ENCODE peak calls at places on chromosomes 3 and 15, in nine cellular contexts. L, F, O, X, M, R, N, Y and E are unnamed samples.

GRCh38 chr3:16789344-16790100 is 95.2 kb upstream of the PLCL2 start:
- DNase-seq in Y (no peak), X (no peak), L (no peak), O (no peak), R (no peak), F (no peak), N (no peak), M (no peak), E (no peak)

GRCh38 chr3:125325746-125326145 is 49.4 kb downstream of the ZNF148 start:
- DNase-seq in M (no peak), R (no peak), L (no peak), N (no peak), Y (no peak), F (no peak), O (no peak), X (no peak), E (no peak)

GRCh38 chr3:142028174-142028833 is 121.0 kb downstream of the TFDP2 start:
- DNase-seq in N (no peak), O (peak; percentile 86), L (peak; percentile 44), X (no peak), Y (peak; percentile 92), F (no peak), M (peak; percentile 90), R (peak; percentile 90), E (no peak)

GRCh38 chr3:33687406-33688010 is 30.5 kb downstream of the CLASP2 start:
- DNase-seq in N (no peak), L (no peak), R (peak; percentile 69), Y (peak; percentile 76), X (no peak), F (no peak), M (peak; percentile 55), O (peak; percentile 47), E (no peak)

GRCh38 chr3:100710355-100711198 is 1.3 kb downstream of the TFG start:
- DNase-seq in O (peak; percentile 83), M (peak; percentile 77), R (peak; percentile 83), X (no peak), Y (peak; percentile 86), N (no peak), L (peak; percentile 20), F (no peak), E (no peak)

GRCh38 chr3:184235381-184236032 is 6.1 kb downstream of the VWA5B2 start:
- DNase-seq in L (no peak), F (no peak), N (no peak), O (no peak), R (no peak), M (no peak), Y (no peak), X (no peak), E (no peak)

GRCh38 chr3:117628896-117629295 is 919.3 kb downstream of the TUSC7 start:
- DNase-seq in X (no peak), L (no peak), N (no peak), Y (peak; percentile 97), R (peak; percentile 80), M (peak; percentile 92), O (peak; percentile 53), F (no peak), E (peak; percentile 32)

GRCh38 chr3:173730391-173730790 is 332.8 kb downstream of the NLGN1 start:
- DNase-seq in L (no peak), N (no peak), X (no peak), O (no peak), Y (peak; percentile 41), M (peak; percentile 25), R (no peak), F (no peak), E (no peak)

GRCh38 chr15:58923696-58924300 is 9.7 kb downstream of the SLTM start:
- DNase-seq in Y (no peak), M (no peak), R (peak; percentile 36), O (no peak), F (no peak), X (no peak), N (no peak), L (no peak), E (no peak)

GRCh38 chr3:124995460-124995994 is 60.3 kb downstream of the HEG1 start:
- DNase-seq in N (no peak), R (peak; percentile 66), L (peak; percentile 60), O (peak; percentile 57), M (peak; percentile 48), Y (peak; percentile 65), F (no peak), X (no peak), E (peak; percentile 31)

GRCh38 chr3:158737987-158738615 is 5.8 kb upstream of the RARRES1 start:
- DNase-seq in N (no peak), L (no peak), M (peak; percentile 91), O (no peak), X (no peak), Y (peak; percentile 52), F (no peak), R (no peak), E (no peak)

GRCh38 chr3:177460100-177460499 is 262.8 kb upstream of the TBL1XR1 start:
- DNase-seq in F (no peak), L (no peak), X (no peak), O (no peak), R (no peak), M (no peak), N (no peak), Y (peak; percentile 57), E (no peak)

GRCh38 chr15:33553157-33553556 is 242.4 kb downstream of the RYR3 start:
- DNase-seq in Y (no peak), R (no peak), F (no peak), M (no peak), O (no peak), N (no peak), X (no peak), L (no peak), E (no peak)

GRCh38 chr15:60003243-60004018 is 680 bp upstream of the FOXB1 start:
- DNase-seq in F (no peak), O (no peak), X (peak; percentile 71), R (no peak), L (no peak), M (no peak), N (no peak), Y (no peak), E (no peak)

GRCh38 chr15:39125904-39126303 is 455.0 kb upstream of the THBS1 start:
- DNase-seq in Y (peak; percentile 77), X (no peak), R (peak; percentile 70), N (no peak), L (no peak), O (peak; percentile 70), M (peak; percentile 68), F (no peak), E (no peak)

GRCh38 chr3:187743195-187744141 is 1.8 kb downstream of the BCL6 start:
- DNase-seq in O (peak; percentile 32), M (peak; percentile 46), N (peak; percentile 92), X (peak; percentile 95), F (peak; percentile 92), L (peak; percentile 72), R (peak; percentile 74), Y (peak; percentile 77), E (peak; percentile 76)

DNA sequence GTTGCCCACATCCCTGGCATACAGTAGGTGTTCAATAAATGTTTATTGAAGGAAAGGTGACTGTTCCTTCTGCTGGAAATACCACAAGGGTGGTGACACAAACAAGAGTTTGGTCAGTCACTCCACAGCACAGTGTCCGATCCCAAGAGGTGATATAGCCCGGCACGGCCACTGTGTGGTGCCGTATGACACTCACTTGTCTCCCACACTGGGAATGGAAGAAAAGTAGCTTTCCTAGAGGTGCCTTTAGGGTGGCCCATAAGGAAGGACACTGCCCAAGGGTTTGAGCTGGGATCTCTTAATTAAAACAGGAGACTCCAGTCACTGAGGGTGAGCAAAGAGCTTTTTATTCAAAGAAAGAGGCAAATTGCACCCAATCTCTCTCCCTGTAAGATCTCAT is 40.5 kb downstream of the TGM4 start:
- DNase-seq in Y (peak; percentile 44), O (peak; percentile 43), N (no peak), L (no peak), X (no peak), F (no peak), M (no peak), R (peak; percentile 22), E (no peak)
- TF ChIP-seq CTCF in Y (peak; percentile 63), O (peak; percentile 58), N (peak; percentile 4), L (peak; percentile 37), X (peak; percentile 16), F (peak; percentile 38), M (peak; percentile 34), R (peak; percentile 40), E (no peak)

GRCh38 chr3:56254835-56255234 is 213.4 kb downstream of the ERC2 start:
- DNase-seq in O (peak; percentile 3), N (no peak), X (no peak), M (no peak), F (no peak), L (no peak), Y (peak; percentile 25), R (no peak), E (no peak)

GRCh38 chr3:56257826-56258225 is 210.4 kb downstream of the ERC2 start:
- DNase-seq in M (no peak), X (no peak), N (no peak), L (no peak), Y (no peak), F (no peak), O (no peak), R (no peak), E (no peak)

GRCh38 chr3:56260262-56260661 is 208.0 kb downstream of the ERC2 start:
- DNase-seq in Y (no peak), N (no peak), R (no peak), L (no peak), X (no peak), M (no peak), O (no peak), F (no peak), E (no peak)
- TF ChIP-seq CTCF in Y (no peak), N (no peak), R (no peak), L (no peak), X (no peak), M (no peak), O (no peak), F (no peak), E (no peak)

DNA sequence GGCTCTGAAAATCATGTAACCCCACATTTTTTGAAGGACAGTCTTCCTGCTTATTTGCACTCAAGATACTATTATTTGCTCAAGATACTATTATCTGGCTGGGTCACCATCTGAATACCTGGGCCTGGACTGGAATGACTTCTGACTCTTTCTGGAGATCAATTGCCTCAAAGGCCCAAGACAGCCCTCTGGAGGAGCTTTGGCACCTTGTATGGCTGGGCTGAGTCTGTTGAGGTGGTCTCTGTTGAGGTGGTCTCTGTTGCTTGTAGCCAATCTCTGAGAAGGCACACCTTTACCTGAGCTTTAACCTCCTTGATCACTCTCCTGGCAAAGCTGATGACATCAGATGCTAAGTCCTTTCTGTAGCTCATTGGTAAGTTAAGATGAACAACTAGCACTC is 33.0 kb downstream of the SPATA12 start:
- DNase-seq in F (no peak), O (no peak), L (no peak), N (no peak), M (no peak), X (no peak), Y (no peak), R (no peak), E (no peak)
- TF ChIP-seq CTCF in F (no peak), O (no peak), L (no peak), N (no peak), M (no peak), X (no peak), Y (no peak), R (no peak), E (no peak)

GRCh38 chr15:40702077-40702476 is 7.1 kb downstream of the RAD51 start:
- DNase-seq in F (no peak), R (peak; percentile 19), X (no peak), L (no peak), Y (peak; percentile 61), N (no peak), M (peak; percentile 28), O (no peak), E (no peak)
- TF ChIP-seq CTCF in F (no peak), R (peak; percentile 14), X (no peak), L (no peak), Y (peak; percentile 44), N (no peak), M (peak; percentile 34), O (no peak), E (no peak)